ENCODE peak calls at places on chromosome 12, in six cellular contexts. P is IMR-90, T is Peyer's patch, A is ovary, F is pancreas, O is A549. H is an unnamed sample.

GRCh38 chr12:58202933-58203713 is 261.8 kb downstream of the ATP23 start:
- DNase-seq in P (no peak), F (no peak), A (no peak), T (no peak), O (no peak), H (no peak)

GRCh38 chr12:108745641-108746040 is 14.3 kb upstream of the CORO1C start:
- DNase-seq in O (no peak), T (no peak), P (no peak), A (no peak), F (no peak), H (no peak)

GRCh38 chr12:49903700-49904423 is at the start of gene FAIM2:
- DNase-seq in A (peak), P (peak), T (no peak), O (no peak), F (no peak), H (peak)

GRCh38 chr12:68317047-68317667 is 15.0 kb downstream of the MDM1 start:
- DNase-seq in P (peak), A (no peak), O (peak), T (no peak), F (peak), H (peak)

GRCh38 chr12:25054783-25055144 is 105.9 kb upstream of the BCAT1 start:
- DNase-seq in O (no peak), F (no peak), P (peak), A (no peak), T (no peak), H (peak)

GRCh38 chr12:29559194-29559593 is 61.7 kb upstream of the OVCH1 start:
- DNase-seq in P (no peak), F (no peak), A (no peak), O (no peak), T (no peak), H (no peak)

GRCh38 chr12:104788848-104789271 is 169.2 kb downstream of the SLC41A2 start:
- DNase-seq in T (no peak), F (no peak), O (no peak), P (no peak), A (no peak), H (no peak)

GRCh38 chr12:22380029-22380428 is 45.5 kb upstream of the ST8SIA1 start:
- DNase-seq in A (no peak), F (no peak), O (no peak), P (no peak), T (no peak), H (no peak)

GRCh38 chr12:131057211-131057721 is 103.6 kb downstream of the ADGRD1 start:
- DNase-seq in P (no peak), T (peak), O (no peak), F (no peak), A (no peak), H (no peak)

GRCh38 chr12:26790645-26790994 is 42.4 kb downstream of the ITPR2 start:
- DNase-seq in T (no peak), P (no peak), A (no peak), O (no peak), F (no peak), H (no peak)

GRCh38 chr12:26789731-26790644 is 43.0 kb downstream of the ITPR2 start:
- DNase-seq in O (no peak), A (no peak), P (peak), T (no peak), F (no peak), H (no peak)

GRCh38 chr12:26786491-26787124 is 46.4 kb downstream of the ITPR2 start:
- DNase-seq in F (no peak), O (no peak), T (no peak), P (peak), A (no peak), H (no peak)

GRCh38 chr12:26783791-26784379 is 49.1 kb downstream of the ITPR2 start:
- DNase-seq in A (no peak), O (no peak), F (no peak), P (no peak), T (no peak), H (no peak)

DNA sequence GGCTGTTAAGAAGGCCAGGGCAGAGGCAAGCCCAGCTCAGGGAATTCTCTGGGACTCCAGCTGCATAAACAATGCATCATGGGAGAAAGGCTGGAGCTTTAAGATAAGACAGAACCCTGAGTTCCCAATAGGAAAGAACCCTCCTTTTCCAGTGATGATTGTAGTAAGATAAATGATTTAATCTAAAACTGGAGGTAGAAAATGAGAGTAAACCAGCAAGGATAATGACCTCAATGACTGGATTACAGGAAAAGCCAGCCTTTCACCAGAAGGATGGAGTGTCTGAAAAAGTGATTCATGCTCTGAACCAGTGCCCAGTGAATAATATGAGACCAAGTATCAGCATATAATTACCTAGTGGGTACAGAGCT is 45.9 kb downstream of the ITPR2 start:
- DNase-seq in P (peak), O (no peak), F (no peak), A (peak), T (no peak), H (no peak)
- TF ChIP-seq CTCF in P (no peak), O (no peak), F (no peak), A (no peak), T (no peak), H (no peak)

GRCh38 chr12:111311011-111311410 is 57.9 kb downstream of the PHETA1 start:
- DNase-seq in T (no peak), P (no peak), F (no peak), O (no peak), A (no peak), H (no peak)
- H3K27ac ChIP-seq in T (no peak), P (no peak), F (no peak), O (no peak), A (no peak), H (no peak)

GRCh38 chr12:54629925-54630324 is 4.8 kb downstream of the LACRT start:
- DNase-seq in F (no peak), O (no peak), T (no peak), P (no peak), A (no peak), H (no peak)

GRCh38 chr12:54634795-54635194 is at the start of gene LACRT:
- DNase-seq in P (no peak), O (no peak), F (no peak), T (no peak), A (no peak), H (no peak)

GRCh38 chr12:54631551-54631950 is 3.1 kb downstream of the LACRT start:
- DNase-seq in F (no peak), A (no peak), O (no peak), P (no peak), T (no peak), H (no peak)

GRCh38 chr12:54628186-54628846 is 6.4 kb downstream of the LACRT start:
- DNase-seq in P (no peak), F (no peak), A (no peak), O (no peak), T (no peak), H (peak)

DNA sequence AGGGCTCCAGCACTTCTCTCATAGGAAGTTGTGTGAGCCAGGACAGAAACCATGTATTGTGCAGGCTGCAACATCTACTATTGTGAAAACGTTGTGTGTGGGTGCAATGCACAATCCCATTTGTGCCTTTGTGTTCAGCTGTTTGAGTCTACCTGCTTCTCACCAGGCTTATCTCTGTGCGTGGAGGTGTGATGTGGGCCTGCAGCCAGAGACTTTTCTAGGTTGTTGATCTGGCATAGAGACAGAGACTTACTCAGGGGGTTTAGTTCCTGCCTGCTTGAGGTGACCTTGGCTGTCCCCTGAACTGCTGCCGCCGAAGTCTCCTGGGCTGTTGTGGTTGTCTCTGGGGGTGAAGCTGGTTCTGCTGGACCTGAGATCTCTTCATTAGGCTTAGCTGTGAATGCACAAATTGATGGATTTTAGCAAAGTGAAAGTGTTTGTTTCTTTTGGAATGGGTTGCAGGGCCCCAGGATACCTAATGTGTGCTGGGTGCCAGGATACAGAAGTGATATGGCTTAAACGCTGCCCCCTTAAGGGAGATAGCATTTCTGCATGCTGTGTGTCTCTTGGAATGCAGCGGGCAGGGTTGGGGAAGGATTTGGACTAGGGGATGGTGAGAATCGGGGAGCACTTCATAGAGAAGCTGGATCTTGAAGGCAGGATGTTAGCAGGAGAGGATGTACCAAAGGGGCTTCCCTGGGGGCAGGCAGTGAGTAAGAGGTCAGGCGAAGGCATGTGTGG is 2.5 kb downstream of the LACRT start:
- DNase-seq in O (no peak), A (no peak), P (no peak), T (no peak), F (peak), H (no peak)
- TF ChIP-seq CTCF in O (no peak), A (no peak), P (no peak), T (no peak), F (no peak), H (no peak)

GRCh38 chr12:92546826-92547348 is 155.9 kb upstream of the PLEKHG7 start:
- DNase-seq in O (no peak), T (no peak), A (no peak), P (no peak), F (no peak), H (no peak)
- H3K27ac ChIP-seq in O (no peak), T (no peak), A (no peak), P (no peak), F (peak), H (no peak)